ENCODE peak calls at places on chromosomes 3 and 15, in six cellular contexts. B is neural crest cell, S is HEK293T, H is uterus, Y is substantia nigra, A is HFF-Myc. F is an unnamed sample.

GRCh38 chr3:29226709-29227108 is 54.2 kb upstream of the RBMS3 start:
- DNase-seq in B (no peak), S (no peak), H (no peak), Y (no peak), A (no peak), F (no peak)

GRCh38 chr3:194296448-194296831 is 54.7 kb downstream of the CPN2 start:
- DNase-seq in B (no peak), S (no peak), H (no peak), Y (no peak), A (no peak), F (peak)

GRCh38 chr3:89049119-89049518 is 58.3 kb upstream of the EPHA3 start:
- DNase-seq in B (no peak), S (peak), H (no peak), Y (no peak), A (no peak), F (no peak)

GRCh38 chr3:119508172-119508845 is 10.0 kb downstream of the TIMMDC1 start:
- DNase-seq in B (no peak), S (no peak), H (no peak), Y (no peak), A (no peak), F (no peak)

GRCh38 chr3:179268400-179269051 is 17.6 kb upstream of the KCNMB3 start:
- DNase-seq in B (no peak), S (no peak), H (no peak), Y (no peak), A (no peak), F (no peak)

GRCh38 chr3:53324011-53324544 is 23.3 kb downstream of the DCP1A start:
- DNase-seq in B (no peak), S (no peak), H (no peak), Y (no peak), A (no peak), F (no peak)

GRCh38 chr3:183638092-183638644 is 2.7 kb downstream of the KLHL24 start:
- DNase-seq in B (no peak), S (no peak), H (no peak), Y (no peak), A (no peak), F (no peak)

GRCh38 chr3:161316006-161316689 is 55.2 kb downstream of the SPTSSB start:
- DNase-seq in B (no peak), S (no peak), H (no peak), Y (no peak), A (no peak), F (no peak)

GRCh38 chr15:83889995-83890394 is 236.1 kb downstream of the ADAMTSL3 start:
- DNase-seq in B (no peak), S (no peak), H (no peak), Y (no peak), A (no peak), F (no peak)

GRCh38 chr15:68561901-68562300 is 16.9 kb upstream of the CORO2B start:
- DNase-seq in B (no peak), S (no peak), H (no peak), Y (no peak), A (no peak), F (peak)

GRCh38 chr15:77578641-77579372 is 53.9 kb downstream of the LINGO1 start:
- DNase-seq in B (no peak), S (no peak), H (no peak), Y (no peak), A (no peak), F (no peak)

GRCh38 chr3:112640864-112641751 is at the start of gene CCDC80:
- DNase-seq in B (peak), S (peak), H (peak), Y (no peak), A (peak), F (no peak)

GRCh38 chr3:31312400-31312799 is 220.3 kb upstream of the STT3B start:
- DNase-seq in B (no peak), S (no peak), H (no peak), Y (no peak), A (no peak), F (no peak)

GRCh38 chr15:58742022-58742421 is 7.5 kb downstream of the ADAM10 start:
- DNase-seq in B (no peak), S (no peak), H (no peak), Y (no peak), A (no peak), F (no peak)

GRCh38 chr15:74775894-74776293 is 6.0 kb upstream of the CSK start:
- DNase-seq in B (no peak), S (no peak), H (no peak), Y (no peak), A (no peak), F (no peak)

GRCh38 chr15:40498891-40499290 is 28.1 kb downstream of the CHST14 start:
- DNase-seq in B (no peak), S (no peak), H (no peak), Y (no peak), A (no peak), F (no peak)

GRCh38 chr3:119893769-119894168 is 111.9 kb downstream of the NR1I2 start:
- DNase-seq in B (no peak), S (no peak), H (no peak), Y (no peak), A (no peak), F (no peak)

GRCh38 chr3:195256639-195257453 is 14.1 kb downstream of the XXYLT1 start:
- DNase-seq in B (no peak), S (no peak), H (no peak), Y (no peak), A (no peak), F (no peak)

GRCh38 chr3:43580181-43580580 is 41.6 kb downstream of the ANO10 start:
- DNase-seq in B (no peak), S (no peak), H (no peak), Y (no peak), A (no peak), F (no peak)

GRCh38 chr15:95277266-95277665 is 1045.9 kb downstream of the MCTP2 start:
- DNase-seq in B (no peak), S (no peak), H (no peak), Y (no peak), A (peak), F (no peak)

GRCh38 chr3:172224560-172225214 is 185.3 kb downstream of the FNDC3B start:
- DNase-seq in B (no peak), S (peak), H (no peak), Y (no peak), A (no peak), F (no peak)

GRCh38 chr15:95086543-95087252 is 855.3 kb downstream of the MCTP2 start:
- DNase-seq in B (no peak), S (no peak), H (no peak), Y (no peak), A (peak), F (no peak)

GRCh38 chr3:32336123-32336518 is 55.5 kb upstream of the CMTM7 start:
- DNase-seq in B (no peak), S (no peak), H (no peak), Y (no peak), A (no peak), F (no peak)

GRCh38 chr3:72950372-72950771 is 46.2 kb upstream of the PPP4R2 start:
- DNase-seq in B (no peak), S (no peak), H (no peak), Y (no peak), A (no peak), F (no peak)

GRCh38 chr3:149199474-149199873 is 22.2 kb downstream of the CP start:
- DNase-seq in B (no peak), S (peak), H (no peak), Y (no peak), A (peak), F (no peak)

GRCh38 chr3:134857356-134857755 is 62.3 kb downstream of the EPHB1 start:
- DNase-seq in B (no peak), S (no peak), H (no peak), Y (no peak), A (no peak), F (no peak)

GRCh38 chr3:124942613-124943012 is 8.1 kb upstream of the MUC13 start:
- DNase-seq in B (no peak), S (no peak), H (no peak), Y (no peak), A (no peak), F (no peak)

GRCh38 chr3:131786386-131786785 is 248.4 kb downstream of the CPNE4 start:
- DNase-seq in B (no peak), S (no peak), H (no peak), Y (no peak), A (no peak), F (no peak)

GRCh38 chr3:186930143-186930638 is at the start of gene ST6GAL1:
- DNase-seq in B (peak), S (peak), H (peak), Y (peak), A (peak), F (peak)

GRCh38 chr3:14220933-14221332 is 42.3 kb downstream of the LSM3 start:
- DNase-seq in B (no peak), S (no peak), H (no peak), Y (no peak), A (no peak), F (no peak)

GRCh38 chr3:53091011-53091410 is 39.2 kb downstream of the RFT1 start:
- DNase-seq in B (no peak), S (no peak), H (no peak), Y (no peak), A (no peak), F (no peak)

GRCh38 chr15:63210151-63211051 is 21.0 kb downstream of the RAB8B start:
- DNase-seq in B (no peak), S (no peak), H (no peak), Y (no peak), A (no peak), F (no peak)

GRCh38 chr3:186997061-186998054 is 67.0 kb downstream of the ST6GAL1 start:
- DNase-seq in B (no peak), S (no peak), H (no peak), Y (no peak), A (no peak), F (no peak)

GRCh38 chr3:25441234-25441856 is 13.3 kb downstream of the RARB start:
- DNase-seq in B (no peak), S (no peak), H (no peak), Y (no peak), A (no peak), F (no peak)

GRCh38 chr3:123745184-123745855 is 138.8 kb downstream of the MYLK start:
- DNase-seq in B (no peak), S (no peak), H (no peak), Y (no peak), A (no peak), F (no peak)

GRCh38 chr15:78768096-78768495 is 43.2 kb downstream of the ADAMTS7 start:
- DNase-seq in B (no peak), S (no peak), H (no peak), Y (no peak), A (no peak), F (no peak)

GRCh38 chr3:9201278-9201677 is 48.2 kb downstream of the SRGAP3 start:
- DNase-seq in B (no peak), S (no peak), H (no peak), Y (no peak), A (peak), F (no peak)

GRCh38 chr3:16961621-16962205 is 77.0 kb downstream of the PLCL2 start:
- DNase-seq in B (no peak), S (no peak), H (no peak), Y (no peak), A (no peak), F (no peak)

GRCh38 chr3:73787620-73788019 is 162.9 kb upstream of the PDZRN3 start:
- DNase-seq in B (no peak), S (no peak), H (no peak), Y (no peak), A (no peak), F (no peak)